ENCODE peak calls at places on chromosomes 11 and 22, in four cellular contexts. U is activated gamma-delta T cell treated with anti-CD3 and anti-CD28 coated beads, Interleukin-2, amount 50 U/mL, for 16 hours; X is cardiac muscle cell; H is A549. V is an unnamed sample.
A peak's percentile ranks its signal among the peaks of the same experiment; 100 is the strongest.

GRCh38 chr11:19393119-19393518 is 152.4 kb upstream of the E2F8 start:
- DNase-seq in X (no peak), U (no peak), H (no peak), V (no peak)

GRCh38 chr11:30960387-30960992 is 374.3 kb upstream of the MPPED2 start:
- DNase-seq in X (peak; percentile 61), U (no peak), H (peak; percentile 14), V (peak; percentile 7)

GRCh38 chr22:18085188-18085587 is 7.4 kb downstream of the PEX26 start:
- DNase-seq in X (no peak), U (no peak), H (no peak), V (no peak)

GRCh38 chr11:57345555-57346151 is 7.5 kb downstream of the P2RX3 start:
- DNase-seq in U (peak; percentile 53), X (peak; percentile 79), H (peak; percentile 84), V (peak; percentile 79)

GRCh38 chr11:103222801-103223200 is 113.6 kb downstream of the DYNC2H1 start:
- DNase-seq in U (no peak), X (no peak), H (no peak), V (no peak)

GRCh38 chr11:2666828-2667570 is 32.8 kb downstream of the KCNQ1OT1 start:
- DNase-seq in X (no peak), H (no peak), U (no peak), V (no peak)

GRCh38 chr22:18119409-18120110 is 9.0 kb downstream of the TUBA8 start:
- DNase-seq in X (no peak), H (no peak), U (no peak), V (no peak)

GRCh38 chr22:39087881-39088687 is 9.0 kb upstream of the APOBEC3H start:
- DNase-seq in H (no peak), U (no peak), X (peak; percentile 80), V (peak; percentile 66)

GRCh38 chr11:33410086-33410765 is 153.0 kb downstream of the HIPK3 start:
- DNase-seq in U (no peak), X (no peak), H (no peak), V (no peak)

V was measured in nephron progenitor cell.